ENCODE peak calls at places on chromosomes 2 and 18, in nine cellular contexts. S, J, V, G, U, P, B, A and O are unnamed samples.

GRCh38 chr2:222561151-222561550 is 94.7 kb downstream of the FARSB start:
- DNase-seq in S (no peak), J (no peak), V (no peak), G (no peak), U (no peak), P (no peak), B (no peak), A (no peak), O (no peak)

GRCh38 chr2:200274116-200275075 is 32.1 kb upstream of the SPATS2L start:
- DNase-seq in S (no peak), J (no peak), V (no peak), G (no peak), U (no peak), P (no peak), B (no peak), A (no peak), O (no peak)

GRCh38 chr2:186052930-186053329 is 314.3 kb downstream of the FSIP2 start:
- DNase-seq in S (no peak), J (no peak), V (no peak), G (no peak), U (no peak), P (no peak), B (no peak), A (no peak), O (no peak)

GRCh38 chr2:48315847-48316194 is 214.1 kb upstream of the STON1 start:
- DNase-seq in S (no peak), J (no peak), V (no peak), G (no peak), U (no peak), P (no peak), B (peak), A (no peak), O (peak)

GRCh38 chr2:45339253-45339652 is 271.8 kb downstream of the SRBD1 start:
- DNase-seq in S (no peak), J (no peak), V (no peak), G (no peak), U (no peak), P (no peak), B (no peak), A (no peak), O (no peak)

GRCh38 chr2:211564441-211564840 is 974.2 kb downstream of the ERBB4 start:
- DNase-seq in S (no peak), J (no peak), V (no peak), G (no peak), U (no peak), P (no peak), B (no peak), A (no peak), O (no peak)

GRCh38 chr18:8339958-8340357 is 269.3 kb upstream of the RAB12 start:
- DNase-seq in S (no peak), J (no peak), V (no peak), G (no peak), U (peak), P (no peak), B (no peak), A (no peak), O (no peak)

GRCh38 chr18:78655921-78656320 is 323.7 kb upstream of the SALL3 start:
- DNase-seq in S (no peak), J (no peak), V (no peak), G (no peak), U (no peak), P (no peak), B (no peak), A (no peak), O (no peak)

GRCh38 chr2:2325538-2325937 is 5.5 kb downstream of the MYT1L start:
- DNase-seq in S (no peak), J (no peak), V (no peak), G (no peak), U (no peak), P (no peak), B (no peak), A (no peak), O (no peak)

GRCh38 chr2:231399853-231400667 is 4.5 kb downstream of the B3GNT7 start:
- DNase-seq in S (peak), J (no peak), V (peak), G (no peak), U (peak), P (peak), B (no peak), A (no peak), O (peak)

GRCh38 chr18:9762561-9762960 is 54.5 kb downstream of the RAB31 start:
- DNase-seq in S (no peak), J (no peak), V (no peak), G (no peak), U (no peak), P (no peak), B (no peak), A (no peak), O (no peak)

GRCh38 chr2:85988914-85989270 is 100.1 kb upstream of the ST3GAL5 start:
- DNase-seq in S (no peak), J (no peak), V (no peak), G (no peak), U (no peak), P (no peak), B (no peak), A (no peak), O (no peak)

GRCh38 chr18:12857215-12857924 is 26.7 kb downstream of the PTPN2 start:
- DNase-seq in S (no peak), J (no peak), V (no peak), G (no peak), U (no peak), P (no peak), B (no peak), A (no peak), O (no peak)
- TF ChIP-seq CTCF in S (no peak), J (no peak), V (no peak), G (no peak), U (no peak), P (no peak), B (no peak), A (no peak), O (no peak)

GRCh38 chr2:239098288-239098970 is 250.5 kb downstream of the TWIST2 start:
- DNase-seq in S (no peak), J (no peak), V (no peak), G (no peak), U (no peak), P (no peak), B (no peak), A (no peak), O (no peak)
- TF ChIP-seq CTCF in S (no peak), J (no peak), V (no peak), G (no peak), U (no peak), P (no peak), B (no peak), A (no peak), O (no peak)

GRCh38 chr18:24799176-24799575 is 338.7 kb downstream of the HRH4 start:
- DNase-seq in S (no peak), J (no peak), V (no peak), G (no peak), U (no peak), P (no peak), B (no peak), A (no peak), O (no peak)
- TF ChIP-seq CTCF in S (no peak), J (no peak), V (no peak), G (peak), U (no peak), P (no peak), B (no peak), A (no peak), O (no peak)

GRCh38 chr2:130288467-130289403 is 54.0 kb upstream of the IMP4 start:
- DNase-seq in S (no peak), J (no peak), V (no peak), G (no peak), U (no peak), P (no peak), B (no peak), A (no peak), O (peak)
- TF ChIP-seq CTCF in S (no peak), J (no peak), V (no peak), G (no peak), U (no peak), P (no peak), B (no peak), A (no peak), O (peak)